ENCODE peak calls at places on chromosomes 5 and 9, in four cellular contexts. One of them, this sample, is unnamed.

GRCh38 chr5:151037561-151038291 is 17.3 kb downstream of the GPX3 start:
- DNase-seq in stomach: no peak
- DNase-seq in suprapubic skin: no peak
- DNase-seq in breast epithelium: no peak
- DNase-seq in this sample: no peak

GRCh38 chr9:125932012-125932411 is 184.8 kb downstream of the PBX3 start:
- DNase-seq in stomach: no peak
- DNase-seq in breast epithelium: no peak
- DNase-seq in suprapubic skin: no peak
- DNase-seq in this sample: no peak

GRCh38 chr5:21152611-21153010 is 1164.6 kb upstream of the CDH18 start:
- DNase-seq in breast epithelium: no peak
- DNase-seq in suprapubic skin: no peak
- DNase-seq in stomach: no peak
- DNase-seq in this sample: no peak

GRCh38 chr5:93099902-93100347 is 481.1 kb downstream of the NR2F1-AS1 start:
- DNase-seq in breast epithelium: no peak
- DNase-seq in suprapubic skin: no peak
- DNase-seq in stomach: no peak
- DNase-seq in this sample: no peak

GRCh38 chr5:174344335-174344734 is 298.8 kb downstream of the NSG2 start:
- DNase-seq in stomach: no peak
- DNase-seq in breast epithelium: no peak
- DNase-seq in suprapubic skin: no peak
- DNase-seq in this sample: no peak

GRCh38 chr9:132164604-132165362 is 2.9 kb downstream of the NTNG2 start:
- DNase-seq in suprapubic skin: no peak
- DNase-seq in breast epithelium: no peak
- DNase-seq in stomach: no peak
- DNase-seq in this sample: no peak

GRCh38 chr9:120579139-120579749 is 723 bp downstream of the CDK5RAP2 start:
- DNase-seq in stomach: no peak
- DNase-seq in breast epithelium: no peak
- DNase-seq in suprapubic skin: no peak
- DNase-seq in this sample: no peak

GRCh38 chr5:76679231-76679630 is 36.7 kb upstream of the F2R start:
- DNase-seq in breast epithelium: no peak
- DNase-seq in stomach: no peak
- DNase-seq in suprapubic skin: no peak
- DNase-seq in this sample: no peak

GRCh38 chr5:160649304-160649703 is 202.7 kb downstream of the ATP10B start:
- DNase-seq in breast epithelium: no peak
- DNase-seq in stomach: no peak
- DNase-seq in suprapubic skin: no peak
- DNase-seq in this sample: no peak

GRCh38 chr5:90802695-90803317 is 244.2 kb downstream of the ADGRV1 start:
- DNase-seq in breast epithelium: no peak
- DNase-seq in stomach: peak; percentile 31
- DNase-seq in suprapubic skin: no peak
- DNase-seq in this sample: peak; percentile 21

GRCh38 chr9:114312513-114312875 is 10.4 kb upstream of the ORM1 start:
- DNase-seq in suprapubic skin: no peak
- DNase-seq in breast epithelium: no peak
- DNase-seq in stomach: peak; percentile 15
- DNase-seq in this sample: no peak

GRCh38 chr9:131310833-131311554 is 21.5 kb downstream of the PLPP7 start:
- DNase-seq in stomach: peak; percentile 40
- DNase-seq in suprapubic skin: no peak
- DNase-seq in breast epithelium: no peak
- DNase-seq in this sample: no peak

GRCh38 chr5:126972062-126972895 is 58.1 kb downstream of the MARCHF3 start:
- DNase-seq in suprapubic skin: no peak
- DNase-seq in breast epithelium: no peak
- DNase-seq in stomach: no peak
- DNase-seq in this sample: peak; percentile 34

GRCh38 chr5:96930589-96930988 is 5.3 kb upstream of the LNPEP start:
- DNase-seq in breast epithelium: no peak
- DNase-seq in suprapubic skin: no peak
- DNase-seq in stomach: no peak
- DNase-seq in this sample: no peak

GRCh38 chr5:96933764-96934163 is 2.1 kb upstream of the LNPEP start:
- DNase-seq in suprapubic skin: no peak
- DNase-seq in breast epithelium: no peak
- DNase-seq in stomach: no peak
- DNase-seq in this sample: no peak

GRCh38 chr5:96930058-96930457 is 5.8 kb upstream of the LNPEP start:
- DNase-seq in stomach: no peak
- DNase-seq in breast epithelium: no peak
- DNase-seq in suprapubic skin: no peak
- DNase-seq in this sample: no peak

GRCh38 chr5:96932026-96932425 is 3.9 kb upstream of the LNPEP start:
- DNase-seq in breast epithelium: no peak
- DNase-seq in stomach: no peak
- DNase-seq in suprapubic skin: no peak
- DNase-seq in this sample: no peak

GRCh38 chr5:96931605-96932004 is 4.3 kb upstream of the LNPEP start:
- DNase-seq in stomach: no peak
- DNase-seq in breast epithelium: no peak
- DNase-seq in suprapubic skin: no peak
- DNase-seq in this sample: no peak
- TF ChIP-seq POLR2A in stomach: no peak
- TF ChIP-seq POLR2A in breast epithelium: no peak
- TF ChIP-seq POLR2A in suprapubic skin: no peak
- TF ChIP-seq POLR2A in this sample: peak; percentile 87

GRCh38 chr5:172051643-172052362 is 45.4 kb upstream of the FBXW11 start:
- DNase-seq in suprapubic skin: no peak
- DNase-seq in stomach: no peak
- DNase-seq in breast epithelium: no peak
- DNase-seq in this sample: no peak

GRCh38 chr5:172050070-172050469 is 43.6 kb upstream of the FBXW11 start:
- DNase-seq in stomach: no peak
- DNase-seq in breast epithelium: no peak
- DNase-seq in suprapubic skin: no peak
- DNase-seq in this sample: no peak

GRCh38 chr5:172055421-172055820 is 49.0 kb upstream of the FBXW11 start:
- DNase-seq in breast epithelium: no peak
- DNase-seq in suprapubic skin: no peak
- DNase-seq in stomach: no peak
- DNase-seq in this sample: no peak

GRCh38 chr5:172054611-172055153 is 48.2 kb upstream of the FBXW11 start:
- DNase-seq in breast epithelium: no peak
- DNase-seq in suprapubic skin: no peak
- DNase-seq in stomach: no peak
- DNase-seq in this sample: no peak

DNA sequence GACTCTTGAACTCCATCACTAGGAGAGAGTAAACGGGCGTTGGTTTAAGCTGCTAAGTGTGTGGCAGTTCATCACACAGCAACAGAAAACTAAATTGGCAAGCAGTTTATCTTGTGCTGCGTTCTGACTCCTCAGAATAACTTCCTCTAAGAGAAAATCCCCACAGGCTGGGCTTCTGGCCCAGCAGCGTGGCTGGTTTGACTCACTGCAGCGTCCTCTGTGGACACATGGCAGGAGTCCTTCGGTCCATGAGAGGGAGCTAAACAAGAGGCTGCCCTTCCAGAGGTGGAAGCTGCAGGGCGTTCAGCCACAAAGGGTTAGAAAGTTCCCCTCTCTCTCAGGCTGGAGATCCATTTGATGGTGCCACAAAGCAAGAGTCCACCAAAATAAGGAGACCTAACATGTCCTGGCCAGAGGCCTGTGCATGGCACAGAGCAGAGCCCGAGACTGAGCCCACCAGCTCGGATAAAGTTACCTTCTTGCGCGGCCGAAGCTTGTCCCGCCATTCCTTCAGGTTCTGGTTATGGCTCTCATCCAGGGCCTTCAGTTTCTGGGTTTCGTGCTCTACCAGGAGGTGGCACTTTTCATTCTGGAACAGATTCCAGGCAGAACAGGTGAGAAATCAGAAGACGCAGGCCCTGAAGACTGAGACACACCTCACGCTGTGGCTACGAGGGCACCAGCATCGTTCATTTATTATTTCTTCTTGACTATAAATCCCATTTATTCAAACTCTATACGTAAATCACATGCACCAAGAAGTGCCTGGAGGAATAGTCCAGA is 46.2 kb upstream of the FBXW11 start:
- DNase-seq in breast epithelium: no peak
- DNase-seq in suprapubic skin: no peak
- DNase-seq in stomach: peak; percentile 39
- DNase-seq in this sample: no peak
- TF ChIP-seq POLR2AphosphoS5 in breast epithelium: no peak
- TF ChIP-seq POLR2AphosphoS5 in suprapubic skin: no peak
- TF ChIP-seq POLR2AphosphoS5 in stomach: peak; percentile 61
- TF ChIP-seq POLR2AphosphoS5 in this sample: no peak

GRCh38 chr5:141475625-141476131 is at the start of gene PCDHGC3:
- DNase-seq in stomach: peak; percentile 88
- DNase-seq in breast epithelium: peak; percentile 90
- DNase-seq in suprapubic skin: peak; percentile 94
- DNase-seq in this sample: peak; percentile 69
- TF ChIP-seq POLR2A in stomach: no peak
- TF ChIP-seq POLR2A in breast epithelium: no peak
- TF ChIP-seq POLR2A in suprapubic skin: peak; percentile 49
- TF ChIP-seq POLR2A in this sample: no peak

GRCh38 chr5:121968910-121969607 is 7.3 kb downstream of the SRFBP1 start:
- DNase-seq in stomach: no peak
- DNase-seq in suprapubic skin: no peak
- DNase-seq in breast epithelium: no peak
- DNase-seq in this sample: no peak
- TF ChIP-seq POLR2AphosphoS5 in stomach: peak; percentile 91
- TF ChIP-seq POLR2AphosphoS5 in suprapubic skin: no peak
- TF ChIP-seq POLR2AphosphoS5 in breast epithelium: no peak
- TF ChIP-seq POLR2AphosphoS5 in this sample: no peak

GRCh38 chr9:38047301-38048251 is 21.5 kb downstream of the SHB start:
- DNase-seq in suprapubic skin: no peak
- DNase-seq in stomach: peak; percentile 75
- DNase-seq in breast epithelium: peak; percentile 71
- DNase-seq in this sample: no peak

GRCh38 chr9:38044706-38045105 is 24.3 kb downstream of the SHB start:
- DNase-seq in stomach: no peak
- DNase-seq in breast epithelium: no peak
- DNase-seq in suprapubic skin: no peak
- DNase-seq in this sample: no peak

GRCh38 chr9:38046669-38047300 is 22.2 kb downstream of the SHB start:
- DNase-seq in breast epithelium: peak; percentile 72
- DNase-seq in stomach: peak; percentile 57
- DNase-seq in suprapubic skin: no peak
- DNase-seq in this sample: no peak

GRCh38 chr9:38052147-38052546 is 16.9 kb downstream of the SHB start:
- DNase-seq in stomach: no peak
- DNase-seq in breast epithelium: no peak
- DNase-seq in suprapubic skin: no peak
- DNase-seq in this sample: no peak

DNA sequence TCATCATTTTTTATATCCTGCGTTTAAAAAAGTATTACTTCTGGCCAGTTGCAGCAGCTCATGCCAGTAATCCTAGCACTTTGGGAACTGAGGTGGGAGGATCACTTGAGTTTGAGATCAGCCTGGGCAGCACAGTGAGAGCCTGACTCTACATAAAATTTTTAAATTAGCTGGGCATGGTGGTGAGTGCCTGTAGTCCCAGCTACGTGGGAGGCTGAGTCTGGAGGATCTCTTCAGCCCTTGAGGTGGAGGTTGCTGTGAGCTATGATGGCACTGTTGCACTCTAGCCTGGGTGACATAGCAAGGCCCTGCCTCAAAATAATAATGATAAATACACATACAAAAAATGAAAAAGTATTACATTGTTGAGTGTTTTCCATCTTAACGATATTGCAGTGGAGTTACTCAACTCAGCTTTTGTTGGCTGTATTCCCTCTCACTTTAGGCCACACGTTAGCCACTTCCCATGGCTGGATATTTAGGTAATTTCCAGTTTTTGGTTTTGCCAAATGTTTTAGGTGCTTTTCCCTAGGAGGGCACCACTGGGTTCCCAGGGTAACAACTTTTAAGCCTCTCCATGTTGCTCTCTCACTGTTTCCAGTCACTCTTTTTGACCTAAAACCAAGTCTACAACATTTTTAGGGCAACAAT is 20.6 kb downstream of the SHB start:
- DNase-seq in breast epithelium: no peak
- DNase-seq in suprapubic skin: no peak
- DNase-seq in stomach: no peak
- DNase-seq in this sample: no peak
- TF ChIP-seq POLR2A in breast epithelium: no peak
- TF ChIP-seq POLR2A in suprapubic skin: no peak
- TF ChIP-seq POLR2A in stomach: no peak
- TF ChIP-seq POLR2A in this sample: no peak

GRCh38 chr5:156595132-156595787 is 254.8 kb upstream of the PPP1R2B start:
- DNase-seq in suprapubic skin: no peak
- DNase-seq in stomach: no peak
- DNase-seq in breast epithelium: no peak
- DNase-seq in this sample: no peak
- TF ChIP-seq POLR2AphosphoS5 in suprapubic skin: no peak
- TF ChIP-seq POLR2AphosphoS5 in stomach: peak; percentile 83
- TF ChIP-seq POLR2AphosphoS5 in breast epithelium: no peak
- TF ChIP-seq POLR2AphosphoS5 in this sample: no peak

GRCh38 chr5:52727568-52727967 is 60.1 kb upstream of the ITGA1 start:
- DNase-seq in suprapubic skin: no peak
- DNase-seq in breast epithelium: no peak
- DNase-seq in stomach: peak; percentile 31
- DNase-seq in this sample: no peak
- TF ChIP-seq POLR2A in suprapubic skin: no peak
- TF ChIP-seq POLR2A in breast epithelium: no peak
- TF ChIP-seq POLR2A in stomach: no peak
- TF ChIP-seq POLR2A in this sample: no peak